ENCODE peak calls at places on chromosomes 1 and 21, in six cellular contexts. W is adrenal gland, T is IMR-90, L is lower lobe of right lung, N is ovary, H is fibroblast of lung. Z is an unnamed sample.

GRCh38 chr21:34274001-34274400 is 89.8 kb upstream of the KCNE2 start:
- DNase-seq in N (no peak), W (no peak), L (no peak), H (no peak), T (peak), Z (no peak)

GRCh38 chr1:232481091-232481490 is 148.8 kb downstream of the SIPA1L2 start:
- DNase-seq in N (no peak), H (no peak), T (no peak), L (no peak), W (no peak), Z (no peak)

GRCh38 chr1:186745531-186746146 is 65.4 kb upstream of the PTGS2 start:
- DNase-seq in T (no peak), N (no peak), L (no peak), H (no peak), W (no peak), Z (no peak)

GRCh38 chr1:174118726-174119125 is 40.6 kb upstream of the RABGAP1L start:
- DNase-seq in W (no peak), H (no peak), L (no peak), T (no peak), N (no peak), Z (no peak)

GRCh38 chr1:93842750-93843500 is 36.1 kb downstream of the DNTTIP2 start:
- DNase-seq in T (peak), L (no peak), H (no peak), N (no peak), W (no peak), Z (no peak)

GRCh38 chr21:35587841-35588390 is 472.4 kb downstream of the SETD4 start:
- DNase-seq in H (no peak), W (no peak), L (no peak), N (no peak), T (no peak), Z (no peak)

GRCh38 chr1:235883261-235883927 is 16.7 kb upstream of the LYST start:
- DNase-seq in L (peak), H (peak), T (peak), N (peak), W (peak), Z (peak)

GRCh38 chr1:14949836-14950674 is 203.5 kb upstream of the TMEM51 start:
- DNase-seq in T (no peak), L (no peak), W (no peak), N (no peak), H (no peak), Z (no peak)

GRCh38 chr1:8816831-8817412 is 518 bp downstream of the RERE start:
- DNase-seq in T (no peak), W (peak), L (peak), H (no peak), N (peak), Z (peak)

GRCh38 chr1:195744256-195744655 is 864.0 kb downstream of the KCNT2 start:
- DNase-seq in W (no peak), L (no peak), H (no peak), N (no peak), T (no peak), Z (no peak)

GRCh38 chr1:223175633-223176032 is 32.6 kb upstream of the TLR5 start:
- DNase-seq in L (no peak), N (no peak), T (no peak), H (no peak), W (no peak), Z (no peak)

GRCh38 chr1:42746436-42747105 is 6.5 kb upstream of the CLDN19 start:
- DNase-seq in L (no peak), T (no peak), N (no peak), H (no peak), W (no peak), Z (no peak)

GRCh38 chr1:204263240-204263848 is 49.6 kb upstream of the GOLT1A start:
- DNase-seq in T (peak), H (peak), L (no peak), W (no peak), N (no peak), Z (no peak)

GRCh38 chr1:92485374-92486250 is 1.1 kb downstream of the GFI1 start:
- DNase-seq in T (no peak), L (peak), H (no peak), N (peak), W (no peak), Z (no peak)

GRCh38 chr1:11981378-11982009 is 1.2 kb downstream of the MFN2 start:
- DNase-seq in H (no peak), W (no peak), T (no peak), L (no peak), N (no peak), Z (no peak)

GRCh38 chr1:11985851-11986250 is 5.6 kb downstream of the MFN2 start:
- DNase-seq in W (no peak), N (no peak), T (peak), L (no peak), H (peak), Z (no peak)

GRCh38 chr1:11982010-11982392 is 1.8 kb downstream of the MFN2 start:
- DNase-seq in L (no peak), T (peak), N (no peak), H (peak), W (no peak), Z (no peak)

GRCh38 chr1:11984121-11984520 is 3.9 kb downstream of the MFN2 start:
- DNase-seq in W (no peak), N (no peak), H (no peak), L (no peak), T (no peak), Z (no peak)

GRCh38 chr1:11984559-11984958 is 4.3 kb downstream of the MFN2 start:
- DNase-seq in W (no peak), T (no peak), L (no peak), N (no peak), H (no peak), Z (no peak)
- TF ChIP-seq CTCF in W (no peak), T (no peak), L (no peak), N (no peak), H (no peak), Z (no peak)

GRCh38 chr1:202197670-202198359 is 4.2 kb downstream of the LGR6 start:
- DNase-seq in T (no peak), N (no peak), L (no peak), H (no peak), W (no peak), Z (no peak)

GRCh38 chr1:202194328-202194648 is 689 bp downstream of the LGR6 start:
- DNase-seq in L (peak), N (no peak), W (no peak), H (no peak), T (no peak), Z (no peak)

GRCh38 chr1:202189919-202190715 is 3.5 kb upstream of the LGR6 start:
- DNase-seq in H (no peak), W (no peak), L (no peak), T (peak), N (no peak), Z (no peak)

GRCh38 chr1:202192770-202193613 is 607 bp upstream of the LGR6 start:
- DNase-seq in W (peak), T (peak), H (peak), L (peak), N (peak), Z (peak)

DNA sequence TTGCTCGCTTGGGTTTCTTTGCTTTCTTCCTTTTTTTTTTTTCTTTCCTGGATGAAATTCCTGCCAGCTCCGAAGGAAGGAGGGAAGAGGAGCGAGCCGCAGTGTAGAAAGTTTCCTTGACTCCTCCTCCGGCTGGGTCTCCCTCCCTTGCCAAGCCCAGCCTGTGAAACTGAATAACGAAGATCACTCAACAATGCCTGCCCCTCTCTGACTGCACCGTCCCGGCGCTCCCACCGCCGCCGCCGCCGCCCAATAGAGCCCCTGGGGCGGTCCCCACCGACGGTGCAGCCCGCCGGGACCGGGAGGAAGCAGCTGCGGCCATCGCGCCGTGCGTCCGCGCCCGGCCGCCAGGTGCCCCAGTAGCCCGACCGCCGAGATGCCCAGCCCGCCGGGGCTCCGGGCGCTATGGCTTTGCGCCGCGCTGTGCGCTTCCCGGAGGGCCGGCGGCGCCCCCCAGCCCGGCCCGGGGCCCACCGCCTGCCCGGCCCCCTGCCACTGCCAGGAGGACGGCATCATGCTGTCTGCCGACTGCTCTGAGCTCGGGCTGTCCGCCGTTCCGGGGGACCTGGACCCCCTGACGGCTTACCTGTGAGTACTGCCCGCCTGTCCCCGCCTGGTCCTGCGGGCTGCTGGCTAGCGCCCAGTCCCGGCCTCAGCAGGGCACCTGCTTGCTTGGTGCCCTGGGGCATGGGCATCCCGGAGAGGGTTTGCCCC is at the start of gene LGR6:
- DNase-seq in T (no peak), N (no peak), W (no peak), H (no peak), L (no peak), Z (no peak)
- H3K4me3 ChIP-seq in T (no peak), N (no peak), W (no peak), H (no peak), L (peak), Z (no peak)

GRCh38 chr1:169421309-169421708 is 6.0 kb downstream of the CCDC181 start:
- DNase-seq in L (no peak), W (no peak), H (no peak), T (no peak), N (no peak), Z (no peak)
- H3K27ac ChIP-seq in L (no peak), W (no peak), H (no peak), T (no peak), N (no peak), Z (no peak)

GRCh38 chr1:90761781-90762589 is 44.9 kb upstream of the BARHL2 start:
- DNase-seq in N (no peak), T (no peak), H (no peak), W (peak), L (no peak), Z (no peak)
- TF ChIP-seq CTCF in N (no peak), T (no peak), H (no peak), W (no peak), L (no peak), Z (no peak)

GRCh38 chr1:3476666-3477065 is 22.2 kb downstream of the ARHGEF16 start:
- DNase-seq in N (no peak), L (no peak), W (no peak), H (no peak), T (no peak), Z (no peak)
- H3K4me3 ChIP-seq in N (no peak), L (no peak), W (no peak), H (no peak), T (no peak), Z (no peak)

GRCh38 chr1:61083799-61084385 is 1.5 kb downstream of the NFIA start:
- DNase-seq in H (peak), T (no peak), N (no peak), W (no peak), L (no peak), Z (no peak)

GRCh38 chr1:61084560-61084991 is 2.2 kb downstream of the NFIA start:
- DNase-seq in H (no peak), W (no peak), L (no peak), T (no peak), N (no peak), Z (no peak)

GRCh38 chr1:61086245-61086644 is 3.9 kb downstream of the NFIA start:
- DNase-seq in L (no peak), W (no peak), T (no peak), N (no peak), H (no peak), Z (no peak)

GRCh38 chr1:61087574-61087973 is 5.2 kb downstream of the NFIA start:
- DNase-seq in L (no peak), H (no peak), W (no peak), N (no peak), T (no peak), Z (no peak)

GRCh38 chr1:61085191-61086086 is 3.1 kb downstream of the NFIA start:
- DNase-seq in H (no peak), N (no peak), L (no peak), T (no peak), W (no peak), Z (no peak)
- H3K27ac ChIP-seq in H (no peak), N (no peak), L (peak), T (no peak), W (peak), Z (peak)

GRCh38 chr1:210397252-210397651 is 68.5 kb downstream of the HHAT start:
- DNase-seq in T (peak), N (no peak), W (no peak), H (peak), L (no peak), Z (no peak)

GRCh38 chr1:210397681-210398080 is 69.0 kb downstream of the HHAT start:
- DNase-seq in N (no peak), H (no peak), W (no peak), L (no peak), T (no peak), Z (no peak)

GRCh38 chr1:210402560-210402959 is 73.9 kb downstream of the HHAT start:
- DNase-seq in W (no peak), L (no peak), N (no peak), H (no peak), T (no peak), Z (no peak)

GRCh38 chr1:210396541-210396940 is 67.8 kb downstream of the HHAT start:
- DNase-seq in N (no peak), W (no peak), H (no peak), L (no peak), T (no peak), Z (no peak)

GRCh38 chr1:210400043-210400840 is 71.5 kb downstream of the HHAT start:
- DNase-seq in H (peak), L (no peak), W (peak), T (peak), N (peak), Z (peak)
- TF ChIP-seq CTCF in H (peak), L (peak), W (peak), T (peak), N (peak), Z (peak)

Z was measured in uterus.